ENCODE peak calls at places on chromosomes 2 and 18, in five cellular contexts. One of them, this sample, is unnamed.

GRCh38 chr2:158931577-158931976 is 36.9 kb upstream of the TANC1 start:
- DNase-seq in NCI-H510A: no peak
- DNase-seq in T-helper 2 cell: no peak
- DNase-seq in mucosa of gallbladder: no peak
- DNase-seq in PC-3: peak
- DNase-seq in this sample: no peak

GRCh38 chr2:42049411-42050349 is 1.9 kb downstream of the PKDCC start:
- DNase-seq in NCI-H510A: no peak
- DNase-seq in T-helper 2 cell: no peak
- DNase-seq in mucosa of gallbladder: no peak
- DNase-seq in PC-3: no peak
- DNase-seq in this sample: no peak

GRCh38 chr2:230937362-230937761 is 12.3 kb upstream of the GPR55 start:
- DNase-seq in NCI-H510A: no peak
- DNase-seq in T-helper 2 cell: no peak
- DNase-seq in mucosa of gallbladder: no peak
- DNase-seq in PC-3: no peak
- DNase-seq in this sample: no peak

GRCh38 chr2:97788986-97789644 is 75.7 kb downstream of the ZAP70 start:
- DNase-seq in NCI-H510A: no peak
- DNase-seq in T-helper 2 cell: no peak
- DNase-seq in mucosa of gallbladder: no peak
- DNase-seq in PC-3: no peak
- DNase-seq in this sample: no peak

GRCh38 chr18:1691860-1692259 is 787.2 kb downstream of the ADCYAP1 start:
- DNase-seq in NCI-H510A: no peak
- DNase-seq in T-helper 2 cell: no peak
- DNase-seq in mucosa of gallbladder: no peak
- DNase-seq in PC-3: no peak
- DNase-seq in this sample: no peak

GRCh38 chr2:166671235-166671634 is 177.2 kb upstream of the SCN7A start:
- DNase-seq in NCI-H510A: no peak
- DNase-seq in T-helper 2 cell: no peak
- DNase-seq in mucosa of gallbladder: no peak
- DNase-seq in PC-3: peak
- DNase-seq in this sample: no peak

GRCh38 chr2:96249654-96250053 is 16.1 kb downstream of the TMEM127 start:
- DNase-seq in NCI-H510A: no peak
- DNase-seq in T-helper 2 cell: no peak
- DNase-seq in mucosa of gallbladder: no peak
- DNase-seq in PC-3: no peak
- DNase-seq in this sample: no peak

GRCh38 chr2:171553236-171553635 is 31.0 kb downstream of the CYBRD1 start:
- DNase-seq in NCI-H510A: no peak
- DNase-seq in T-helper 2 cell: no peak
- DNase-seq in mucosa of gallbladder: no peak
- DNase-seq in PC-3: no peak
- DNase-seq in this sample: no peak

GRCh38 chr2:226215902-226216503 is 583.6 kb downstream of the IRS1 start:
- DNase-seq in NCI-H510A: no peak
- DNase-seq in T-helper 2 cell: no peak
- DNase-seq in mucosa of gallbladder: peak
- DNase-seq in PC-3: peak
- DNase-seq in this sample: peak

GRCh38 chr2:8514748-8515389 is 167.0 kb upstream of the ID2 start:
- DNase-seq in NCI-H510A: no peak
- DNase-seq in T-helper 2 cell: no peak
- DNase-seq in mucosa of gallbladder: no peak
- DNase-seq in PC-3: no peak
- DNase-seq in this sample: no peak

GRCh38 chr2:218896501-218897393 is 16.1 kb downstream of the WNT10A start:
- DNase-seq in NCI-H510A: no peak
- DNase-seq in T-helper 2 cell: peak
- DNase-seq in mucosa of gallbladder: no peak
- DNase-seq in PC-3: peak
- DNase-seq in this sample: no peak

GRCh38 chr2:225310745-225311144 is 88.8 kb upstream of the NYAP2 start:
- DNase-seq in NCI-H510A: no peak
- DNase-seq in T-helper 2 cell: no peak
- DNase-seq in mucosa of gallbladder: no peak
- DNase-seq in PC-3: no peak
- DNase-seq in this sample: no peak

GRCh38 chr18:56321470-56321869 is 316.9 kb downstream of the TXNL1 start:
- DNase-seq in NCI-H510A: no peak
- DNase-seq in T-helper 2 cell: no peak
- DNase-seq in mucosa of gallbladder: peak
- DNase-seq in PC-3: no peak
- DNase-seq in this sample: no peak

GRCh38 chr2:121093735-121094520 is 191.1 kb downstream of the TFCP2L1 start:
- DNase-seq in NCI-H510A: no peak
- DNase-seq in T-helper 2 cell: no peak
- DNase-seq in mucosa of gallbladder: no peak
- DNase-seq in PC-3: no peak
- DNase-seq in this sample: no peak

GRCh38 chr18:48917579-48918101 is 33.1 kb downstream of the SMAD7 start:
- DNase-seq in NCI-H510A: no peak
- DNase-seq in T-helper 2 cell: no peak
- DNase-seq in mucosa of gallbladder: no peak
- DNase-seq in PC-3: no peak
- DNase-seq in this sample: no peak

GRCh38 chr2:120516323-120517314 is 170.7 kb downstream of the INHBB start:
- DNase-seq in NCI-H510A: no peak
- DNase-seq in T-helper 2 cell: no peak
- DNase-seq in mucosa of gallbladder: no peak
- DNase-seq in PC-3: no peak
- DNase-seq in this sample: no peak

GRCh38 chr2:182064024-182064880 is 78.6 kb downstream of the PPP1R1C start:
- DNase-seq in NCI-H510A: no peak
- DNase-seq in T-helper 2 cell: no peak
- DNase-seq in mucosa of gallbladder: no peak
- DNase-seq in PC-3: no peak
- DNase-seq in this sample: no peak

GRCh38 chr2:119645173-119645846 is 33.7 kb upstream of the TMEM177 start:
- DNase-seq in NCI-H510A: no peak
- DNase-seq in T-helper 2 cell: no peak
- DNase-seq in mucosa of gallbladder: no peak
- DNase-seq in PC-3: no peak
- DNase-seq in this sample: no peak

GRCh38 chr2:48459921-48460320 is 70.0 kb upstream of the STON1 start:
- DNase-seq in NCI-H510A: no peak
- DNase-seq in T-helper 2 cell: no peak
- DNase-seq in mucosa of gallbladder: no peak
- DNase-seq in PC-3: no peak
- DNase-seq in this sample: no peak

GRCh38 chr2:170817247-170817998 is 736 bp downstream of the GAD1 start:
- DNase-seq in NCI-H510A: peak
- DNase-seq in T-helper 2 cell: no peak
- DNase-seq in mucosa of gallbladder: no peak
- DNase-seq in PC-3: peak
- DNase-seq in this sample: no peak

GRCh38 chr18:23528580-23529472 is 25.5 kb downstream of the RMC1 start:
- DNase-seq in NCI-H510A: no peak
- DNase-seq in T-helper 2 cell: no peak
- DNase-seq in mucosa of gallbladder: peak
- DNase-seq in PC-3: peak
- DNase-seq in this sample: no peak

GRCh38 chr2:132623096-132623839 is 46.7 kb downstream of the LYPD1 start:
- DNase-seq in NCI-H510A: no peak
- DNase-seq in T-helper 2 cell: no peak
- DNase-seq in mucosa of gallbladder: no peak
- DNase-seq in PC-3: peak
- DNase-seq in this sample: no peak

GRCh38 chr2:232884549-232885263 is 14.6 kb downstream of the SNORC start:
- DNase-seq in NCI-H510A: no peak
- DNase-seq in T-helper 2 cell: no peak
- DNase-seq in mucosa of gallbladder: no peak
- DNase-seq in PC-3: no peak
- DNase-seq in this sample: no peak

GRCh38 chr18:9413586-9413985 is 61.7 kb upstream of the RALBP1 start:
- DNase-seq in NCI-H510A: no peak
- DNase-seq in T-helper 2 cell: no peak
- DNase-seq in mucosa of gallbladder: no peak
- DNase-seq in PC-3: no peak
- DNase-seq in this sample: no peak

GRCh38 chr2:170090229-170090628 is 87.7 kb upstream of the MYO3B start:
- DNase-seq in NCI-H510A: no peak
- DNase-seq in T-helper 2 cell: no peak
- DNase-seq in mucosa of gallbladder: no peak
- DNase-seq in PC-3: no peak
- DNase-seq in this sample: no peak

GRCh38 chr2:67790622-67791021 is 272.2 kb downstream of the C1D start:
- DNase-seq in NCI-H510A: no peak
- DNase-seq in T-helper 2 cell: no peak
- DNase-seq in mucosa of gallbladder: no peak
- DNase-seq in PC-3: peak
- DNase-seq in this sample: no peak

GRCh38 chr2:54558188-54558975 is 102.3 kb downstream of the SPTBN1 start:
- DNase-seq in NCI-H510A: peak
- DNase-seq in T-helper 2 cell: peak
- DNase-seq in mucosa of gallbladder: peak
- DNase-seq in PC-3: peak
- DNase-seq in this sample: peak

GRCh38 chr2:41963661-41964525 is 83.9 kb upstream of the PKDCC start:
- DNase-seq in NCI-H510A: peak
- DNase-seq in T-helper 2 cell: no peak
- DNase-seq in mucosa of gallbladder: peak
- DNase-seq in PC-3: peak
- DNase-seq in this sample: no peak

GRCh38 chr2:6960659-6961058 is 43.4 kb downstream of the RNF144A start:
- DNase-seq in NCI-H510A: no peak
- DNase-seq in T-helper 2 cell: no peak
- DNase-seq in mucosa of gallbladder: peak
- DNase-seq in PC-3: no peak
- DNase-seq in this sample: no peak

GRCh38 chr2:96265349-96265839 is 403 bp downstream of the TMEM127 start:
- DNase-seq in NCI-H510A: no peak
- DNase-seq in T-helper 2 cell: no peak
- DNase-seq in mucosa of gallbladder: no peak
- DNase-seq in PC-3: no peak
- DNase-seq in this sample: no peak

GRCh38 chr2:228628682-228629081 is 447.2 kb upstream of the SPHKAP start:
- DNase-seq in NCI-H510A: no peak
- DNase-seq in T-helper 2 cell: no peak
- DNase-seq in mucosa of gallbladder: no peak
- DNase-seq in PC-3: no peak
- DNase-seq in this sample: no peak

GRCh38 chr18:31204169-31204568 is 41.5 kb upstream of the DSC1 start:
- DNase-seq in NCI-H510A: no peak
- DNase-seq in T-helper 2 cell: no peak
- DNase-seq in mucosa of gallbladder: no peak
- DNase-seq in PC-3: no peak
- DNase-seq in this sample: no peak